ENCODE peak calls at places on chromosomes 11 and 22, in five cellular contexts. One of them, this sample, is unnamed.

GRCh38 chr11:83438438-83438837 is 152.3 kb upstream of the CCDC90B start:
- DNase-seq in lung: no peak
- DNase-seq in endothelial cell of umbilical vein: no peak
- DNase-seq in GM23338: no peak
- DNase-seq in left ventricle myocardium inferior: no peak
- DNase-seq in this sample: no peak

GRCh38 chr11:43101113-43101512 is 210.7 kb upstream of the API5 start:
- DNase-seq in lung: no peak
- DNase-seq in endothelial cell of umbilical vein: no peak
- DNase-seq in GM23338: no peak
- DNase-seq in left ventricle myocardium inferior: no peak
- DNase-seq in this sample: no peak

GRCh38 chr22:37674951-37675929 is at the start of gene LGALS1:
- DNase-seq in lung: peak; percentile 92
- DNase-seq in endothelial cell of umbilical vein: peak; percentile 86
- DNase-seq in GM23338: peak; percentile 83
- DNase-seq in left ventricle myocardium inferior: peak; percentile 98
- DNase-seq in this sample: peak; percentile 92

GRCh38 chr11:1194231-1194976 is 28.5 kb upstream of the MUC5B start:
- DNase-seq in lung: no peak
- DNase-seq in endothelial cell of umbilical vein: no peak
- DNase-seq in GM23338: no peak
- DNase-seq in left ventricle myocardium inferior: peak; percentile 11
- DNase-seq in this sample: no peak

GRCh38 chr22:37912171-37912570 is 6.1 kb downstream of the MICALL1 start:
- DNase-seq in lung: no peak
- DNase-seq in endothelial cell of umbilical vein: no peak
- DNase-seq in GM23338: no peak
- DNase-seq in left ventricle myocardium inferior: no peak
- DNase-seq in this sample: no peak

GRCh38 chr11:20156876-20157613 is 3.2 kb downstream of the DBX1 start:
- DNase-seq in lung: no peak
- DNase-seq in endothelial cell of umbilical vein: no peak
- DNase-seq in GM23338: peak; percentile 27
- DNase-seq in left ventricle myocardium inferior: no peak
- DNase-seq in this sample: no peak

GRCh38 chr11:1761110-1761856 is 2.4 kb downstream of the CTSD start:
- DNase-seq in lung: no peak
- DNase-seq in endothelial cell of umbilical vein: no peak
- DNase-seq in GM23338: no peak
- DNase-seq in left ventricle myocardium inferior: no peak
- DNase-seq in this sample: no peak

GRCh38 chr11:121416909-121417567 is 35.1 kb upstream of the SORL1 start:
- DNase-seq in lung: peak; percentile 93
- DNase-seq in endothelial cell of umbilical vein: peak; percentile 13
- DNase-seq in GM23338: no peak
- DNase-seq in left ventricle myocardium inferior: peak; percentile 81
- DNase-seq in this sample: peak; percentile 51

GRCh38 chr11:46673713-46674462 is 26.5 kb downstream of the ARHGAP1 start:
- DNase-seq in lung: no peak
- DNase-seq in endothelial cell of umbilical vein: no peak
- DNase-seq in GM23338: no peak
- DNase-seq in left ventricle myocardium inferior: no peak
- DNase-seq in this sample: no peak

GRCh38 chr11:65353376-65353775 is 1.2 kb upstream of the TIGD3 start:
- DNase-seq in lung: no peak
- DNase-seq in endothelial cell of umbilical vein: no peak
- DNase-seq in GM23338: no peak
- DNase-seq in left ventricle myocardium inferior: no peak
- DNase-seq in this sample: no peak

GRCh38 chr11:59756845-59757244 is 1.7 kb downstream of the STX3 start:
- DNase-seq in lung: peak; percentile 43
- DNase-seq in endothelial cell of umbilical vein: no peak
- DNase-seq in GM23338: peak; percentile 16
- DNase-seq in left ventricle myocardium inferior: no peak
- DNase-seq in this sample: peak; percentile 69

GRCh38 chr11:110409174-110409573 is 20.6 kb upstream of the FDX1 start:
- DNase-seq in lung: no peak
- DNase-seq in endothelial cell of umbilical vein: no peak
- DNase-seq in GM23338: no peak
- DNase-seq in left ventricle myocardium inferior: no peak
- DNase-seq in this sample: no peak

GRCh38 chr11:78731008-78731407 is 156.3 kb upstream of the NARS2 start:
- DNase-seq in lung: peak; percentile 36
- DNase-seq in endothelial cell of umbilical vein: no peak
- DNase-seq in GM23338: no peak
- DNase-seq in left ventricle myocardium inferior: no peak
- DNase-seq in this sample: no peak

GRCh38 chr22:30217698-30218565 is 28.6 kb downstream of the LIF start:
- DNase-seq in lung: no peak
- DNase-seq in endothelial cell of umbilical vein: no peak
- DNase-seq in GM23338: no peak
- DNase-seq in left ventricle myocardium inferior: no peak
- DNase-seq in this sample: no peak

GRCh38 chr11:9906043-9906791 is 242.3 kb downstream of the SWAP70 start:
- DNase-seq in lung: no peak
- DNase-seq in endothelial cell of umbilical vein: peak; percentile 71
- DNase-seq in GM23338: peak; percentile 86
- DNase-seq in left ventricle myocardium inferior: no peak
- DNase-seq in this sample: peak; percentile 84

GRCh38 chr22:29587938-29588699 is 7.2 kb upstream of the NIPSNAP1 start:
- DNase-seq in lung: no peak
- DNase-seq in endothelial cell of umbilical vein: peak; percentile 42
- DNase-seq in GM23338: no peak
- DNase-seq in left ventricle myocardium inferior: no peak
- DNase-seq in this sample: peak; percentile 52

GRCh38 chr11:101010899-101011298 is 118.7 kb downstream of the PGR start:
- DNase-seq in lung: no peak
- DNase-seq in endothelial cell of umbilical vein: no peak
- DNase-seq in GM23338: peak; percentile 68
- DNase-seq in left ventricle myocardium inferior: no peak
- DNase-seq in this sample: no peak

GRCh38 chr11:128474036-128474874 is 113.1 kb downstream of the ETS1 start:
- DNase-seq in lung: no peak
- DNase-seq in endothelial cell of umbilical vein: peak; percentile 57
- DNase-seq in GM23338: no peak
- DNase-seq in left ventricle myocardium inferior: no peak
- DNase-seq in this sample: no peak

GRCh38 chr22:22802346-22802970 is 85.2 kb upstream of the IGLL5 start:
- DNase-seq in lung: peak; percentile 23
- DNase-seq in endothelial cell of umbilical vein: no peak
- DNase-seq in GM23338: peak; percentile 35
- DNase-seq in left ventricle myocardium inferior: no peak
- DNase-seq in this sample: no peak

GRCh38 chr11:69352715-69353325 is 58.9 kb downstream of the MYEOV start:
- DNase-seq in lung: peak; percentile 30
- DNase-seq in endothelial cell of umbilical vein: peak; percentile 96
- DNase-seq in GM23338: no peak
- DNase-seq in left ventricle myocardium inferior: no peak
- DNase-seq in this sample: peak; percentile 72

GRCh38 chr22:22684605-22685561 is 40.5 kb downstream of the GGTLC2 start:
- DNase-seq in lung: no peak
- DNase-seq in endothelial cell of umbilical vein: no peak
- DNase-seq in GM23338: peak; percentile 57
- DNase-seq in left ventricle myocardium inferior: no peak
- DNase-seq in this sample: no peak

GRCh38 chr11:45091563-45092392 is 54.7 kb upstream of the PRDM11 start:
- DNase-seq in lung: no peak
- DNase-seq in endothelial cell of umbilical vein: peak; percentile 13
- DNase-seq in GM23338: peak; percentile 93
- DNase-seq in left ventricle myocardium inferior: no peak
- DNase-seq in this sample: no peak

GRCh38 chr11:124832571-124832970 is 32.4 kb upstream of the MSANTD2 start:
- DNase-seq in lung: no peak
- DNase-seq in endothelial cell of umbilical vein: no peak
- DNase-seq in GM23338: no peak
- DNase-seq in left ventricle myocardium inferior: no peak
- DNase-seq in this sample: peak; percentile 39

GRCh38 chr22:24984122-24984521 is 31.6 kb downstream of the KIAA1671 start:
- DNase-seq in lung: no peak
- DNase-seq in endothelial cell of umbilical vein: no peak
- DNase-seq in GM23338: no peak
- DNase-seq in left ventricle myocardium inferior: no peak
- DNase-seq in this sample: no peak

GRCh38 chr11:67054851-67055523 is 1.7 kb upstream of the RHOD start:
- DNase-seq in lung: peak; percentile 81
- DNase-seq in endothelial cell of umbilical vein: peak; percentile 65
- DNase-seq in GM23338: no peak
- DNase-seq in left ventricle myocardium inferior: peak; percentile 75
- DNase-seq in this sample: peak; percentile 96

GRCh38 chr11:102849319-102849718 is 5.9 kb upstream of the MMP3 start:
- DNase-seq in lung: no peak
- DNase-seq in endothelial cell of umbilical vein: no peak
- DNase-seq in GM23338: no peak
- DNase-seq in left ventricle myocardium inferior: no peak
- DNase-seq in this sample: peak; percentile 76

GRCh38 chr11:62953811-62954210 is 31.0 kb downstream of the SLC22A6 start:
- DNase-seq in lung: no peak
- DNase-seq in endothelial cell of umbilical vein: no peak
- DNase-seq in GM23338: no peak
- DNase-seq in left ventricle myocardium inferior: no peak
- DNase-seq in this sample: no peak

GRCh38 chr11:45298718-45299117 is 12.6 kb upstream of the SYT13 start:
- DNase-seq in lung: no peak
- DNase-seq in endothelial cell of umbilical vein: no peak
- DNase-seq in GM23338: peak; percentile 83
- DNase-seq in left ventricle myocardium inferior: no peak
- DNase-seq in this sample: no peak

GRCh38 chr22:37932821-37933578 is 20.4 kb downstream of the C22orf23 start:
- DNase-seq in lung: peak; percentile 81
- DNase-seq in endothelial cell of umbilical vein: no peak
- DNase-seq in GM23338: no peak
- DNase-seq in left ventricle myocardium inferior: no peak
- DNase-seq in this sample: no peak

GRCh38 chr11:7670631-7671030 is 2.7 kb downstream of the CYB5R2 start:
- DNase-seq in lung: no peak
- DNase-seq in endothelial cell of umbilical vein: no peak
- DNase-seq in GM23338: no peak
- DNase-seq in left ventricle myocardium inferior: no peak
- DNase-seq in this sample: no peak

GRCh38 chr11:7666292-7666866 is 6.9 kb downstream of the CYB5R2 start:
- DNase-seq in lung: no peak
- DNase-seq in endothelial cell of umbilical vein: no peak
- DNase-seq in GM23338: no peak
- DNase-seq in left ventricle myocardium inferior: no peak
- DNase-seq in this sample: no peak

GRCh38 chr11:7668911-7669310 is 4.4 kb downstream of the CYB5R2 start:
- DNase-seq in lung: no peak
- DNase-seq in endothelial cell of umbilical vein: no peak
- DNase-seq in GM23338: no peak
- DNase-seq in left ventricle myocardium inferior: no peak
- DNase-seq in this sample: no peak

GRCh38 chr11:7667460-7667859 is 5.8 kb downstream of the CYB5R2 start:
- DNase-seq in lung: no peak
- DNase-seq in endothelial cell of umbilical vein: no peak
- DNase-seq in GM23338: no peak
- DNase-seq in left ventricle myocardium inferior: no peak
- DNase-seq in this sample: no peak

GRCh38 chr11:7668464-7668863 is 4.8 kb downstream of the CYB5R2 start:
- DNase-seq in lung: no peak
- DNase-seq in endothelial cell of umbilical vein: no peak
- DNase-seq in GM23338: no peak
- DNase-seq in left ventricle myocardium inferior: no peak
- DNase-seq in this sample: no peak
- H3K27ac ChIP-seq in lung: no peak overlapping the region
- H3K27ac ChIP-seq in endothelial cell of umbilical vein: no peak overlapping the region
- H3K27ac ChIP-seq in GM23338: no peak overlapping the region
- H3K27ac ChIP-seq in left ventricle myocardium inferior: no peak overlapping the region
- H3K27ac ChIP-seq in this sample: no peak overlapping the region

DNA sequence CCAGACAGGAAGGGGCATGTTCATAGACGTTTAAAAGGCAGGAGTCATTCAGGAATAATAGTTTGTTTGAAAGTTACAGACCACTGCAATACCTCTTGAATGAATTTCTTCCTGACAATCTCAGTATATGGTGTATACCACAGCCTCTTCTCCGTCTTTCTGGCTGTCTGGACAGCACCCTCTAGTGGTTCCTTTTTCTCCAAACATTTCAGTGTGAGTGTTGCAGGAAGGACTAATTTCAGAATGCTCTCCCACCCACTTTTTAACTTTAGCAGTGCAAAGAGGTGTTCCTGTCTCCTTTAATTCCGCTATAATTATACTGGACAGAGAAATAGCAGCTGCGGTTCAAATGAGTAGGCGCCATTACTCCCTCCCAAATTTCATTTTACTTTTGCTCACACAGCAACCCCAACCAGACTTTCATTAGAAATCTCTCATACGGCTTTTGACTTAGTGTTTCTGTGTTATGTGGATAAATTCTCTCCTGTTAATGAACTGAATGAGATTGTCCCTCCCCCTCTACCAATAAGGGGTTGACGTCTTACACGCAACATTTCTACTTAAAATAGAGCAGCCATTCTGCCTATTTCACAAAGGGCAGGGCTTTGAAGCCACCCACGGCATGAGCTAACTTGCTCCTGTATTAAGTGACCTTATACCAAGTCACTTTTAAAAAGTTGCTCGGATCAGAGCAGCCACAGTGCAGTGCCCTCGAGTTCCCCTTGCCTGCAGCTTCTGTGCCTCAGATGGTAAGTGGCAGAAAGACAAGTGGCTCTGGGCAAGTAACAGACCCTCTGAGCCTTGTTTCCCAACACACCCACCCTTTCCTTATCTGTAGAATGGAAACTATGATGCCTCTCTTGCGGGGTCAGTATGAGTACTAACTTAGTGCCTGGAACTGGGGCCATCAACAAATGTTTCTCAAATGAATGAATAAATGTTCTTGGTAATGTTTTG is 368.6 kb downstream of the OPCML start:
- DNase-seq in lung: no peak
- DNase-seq in endothelial cell of umbilical vein: no peak
- DNase-seq in GM23338: peak; percentile 86
- DNase-seq in left ventricle myocardium inferior: no peak
- DNase-seq in this sample: no peak
- TF ChIP-seq CTCF in lung: peak; percentile 18
- TF ChIP-seq CTCF in endothelial cell of umbilical vein: peak; percentile 33
- TF ChIP-seq CTCF in GM23338: peak; percentile 87
- TF ChIP-seq CTCF in left ventricle myocardium inferior: peak; percentile 79
- TF ChIP-seq CTCF in this sample: peak; percentile 39

DNA sequence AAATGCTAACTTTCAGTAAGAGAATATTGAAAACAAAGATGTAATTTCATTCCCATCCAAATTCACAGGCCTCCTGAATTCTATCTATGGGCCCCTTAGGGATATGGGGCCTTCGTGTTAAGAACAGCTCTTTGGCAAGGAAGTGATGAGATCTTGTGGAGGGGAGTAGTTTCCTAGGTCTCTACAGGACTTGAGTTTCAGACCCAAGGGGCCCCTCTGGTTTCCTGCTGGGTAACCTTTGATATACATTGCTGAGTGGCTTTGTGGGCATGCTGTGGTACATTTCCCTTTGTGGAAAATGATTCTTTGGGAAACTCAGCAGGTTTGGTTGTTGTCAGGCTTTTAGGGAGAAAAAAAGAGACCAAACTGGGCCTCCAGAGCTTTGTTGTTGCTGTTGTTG is 6.2 kb downstream of the STIM1 start:
- DNase-seq in lung: no peak
- DNase-seq in endothelial cell of umbilical vein: no peak
- DNase-seq in GM23338: peak; percentile 30
- DNase-seq in left ventricle myocardium inferior: no peak
- DNase-seq in this sample: no peak
- H3K27ac ChIP-seq in lung: no peak overlapping the region
- H3K27ac ChIP-seq in endothelial cell of umbilical vein: no peak overlapping the region
- H3K27ac ChIP-seq in GM23338: no peak overlapping the region
- H3K27ac ChIP-seq in left ventricle myocardium inferior: peak overlapping the region; percentile 20
- H3K27ac ChIP-seq in this sample: no peak overlapping the region

GRCh38 chr11:71302911-71303310 is 50.5 kb upstream of the SHANK2 start:
- DNase-seq in lung: peak; percentile 10
- DNase-seq in endothelial cell of umbilical vein: no peak
- DNase-seq in GM23338: peak; percentile 29
- DNase-seq in left ventricle myocardium inferior: no peak
- DNase-seq in this sample: no peak
- TF ChIP-seq CTCF in lung: no peak
- TF ChIP-seq CTCF in endothelial cell of umbilical vein: no peak
- TF ChIP-seq CTCF in GM23338: peak; percentile 30
- TF ChIP-seq CTCF in left ventricle myocardium inferior: no peak
- TF ChIP-seq CTCF in this sample: no peak

This sample was measured in RWPE1.